ENCODE peak calls at places on chromosomes 2 and 18, in five cellular contexts. W is AG09319, O is ELF-1, B is sciatic nerve, V is iris pigment epithelial cell. N is an unnamed sample.

GRCh38 chr2:65021709-65022108 is 32.5 kb downstream of the SLC1A4 start:
- DNase-seq in B (no peak), V (no peak), W (no peak), O (peak; percentile 77), N (no peak)

GRCh38 chr2:88503771-88504170 is 51.3 kb upstream of the FOXI3 start:
- DNase-seq in O (no peak), V (no peak), B (no peak), W (no peak), N (no peak)

GRCh38 chr2:55111570-55112228 is 61.4 kb upstream of the RTN4 start:
- DNase-seq in V (peak; percentile 97), O (peak; percentile 85), B (peak; percentile 77), W (peak; percentile 79), N (peak; percentile 44)

GRCh38 chr2:204357175-204357695 is 188.0 kb upstream of the PARD3B start:
- DNase-seq in O (peak; percentile 8), W (no peak), B (no peak), V (no peak), N (no peak)

GRCh38 chr2:233791883-233792329 is 13.8 kb downstream of the MROH2A start:
- DNase-seq in W (no peak), O (no peak), B (no peak), V (no peak), N (no peak)

GRCh38 chr2:56337342-56337741 is 153.6 kb downstream of the CCDC85A start:
- DNase-seq in B (no peak), W (no peak), V (no peak), O (no peak), N (no peak)

GRCh38 chr2:86078801-86079545 is 26.7 kb downstream of the POLR1A start:
- DNase-seq in W (no peak), O (no peak), B (no peak), V (peak; percentile 62), N (no peak)

GRCh38 chr18:49025767-49026500 is 75.2 kb upstream of the SMAD7 start:
- DNase-seq in W (no peak), V (no peak), O (no peak), B (no peak), N (no peak)

GRCh38 chr18:72895548-72895947 is 27.8 kb upstream of the NETO1 start:
- DNase-seq in W (no peak), O (no peak), B (no peak), V (no peak), N (no peak)

GRCh38 chr2:28271231-28271913 is 121.3 kb upstream of the FOSL2 start:
- DNase-seq in B (no peak), W (no peak), V (no peak), O (no peak), N (no peak)

GRCh38 chr2:26197516-26197915 is 24.6 kb downstream of the GAREM2 start:
- DNase-seq in W (no peak), V (no peak), O (no peak), B (no peak), N (no peak)

GRCh38 chr2:8059255-8059654 is 622.6 kb upstream of the ID2 start:
- DNase-seq in V (no peak), O (no peak), B (no peak), W (no peak), N (no peak)

GRCh38 chr2:59706729-59707128 is 846.7 kb downstream of the BCL11A start:
- DNase-seq in V (no peak), B (no peak), O (no peak), W (no peak), N (no peak)

GRCh38 chr18:11666176-11666575 is 22.9 kb upstream of the GNAL start:
- DNase-seq in O (peak; percentile 17), W (no peak), V (no peak), B (no peak), N (no peak)

GRCh38 chr2:222969491-222969890 is 82.5 kb upstream of the KCNE4 start:
- DNase-seq in V (peak; percentile 88), B (no peak), W (peak; percentile 41), O (no peak), N (no peak)

GRCh38 chr18:61702007-61702406 is 190.8 kb downstream of the RNF152 start:
- DNase-seq in V (peak; percentile 73), B (no peak), O (no peak), W (peak; percentile 15), N (no peak)

GRCh38 chr2:200050921-200051620 is 95.7 kb downstream of the MAIP1 start:
- DNase-seq in O (no peak), W (no peak), V (no peak), B (no peak), N (no peak)

GRCh38 chr2:144472046-144472412 is 47.9 kb downstream of the ZEB2 start:
- DNase-seq in B (no peak), O (no peak), V (no peak), W (no peak), N (no peak)

GRCh38 chr2:240165034-240165433 is 24.6 kb upstream of the OTOS start:
- DNase-seq in V (no peak), B (peak; percentile 33), W (no peak), O (no peak), N (no peak)

GRCh38 chr2:210387074-210387473 is 72.1 kb upstream of the MYL1 start:
- DNase-seq in B (no peak), W (no peak), V (no peak), O (no peak), N (no peak)

GRCh38 chr18:66867653-66868052 is 263.8 kb upstream of the CDH19 start:
- DNase-seq in B (no peak), V (peak; percentile 13), W (no peak), O (no peak), N (no peak)